ENCODE peak calls at places on chromosome 9, in four cellular contexts. U, J, E and Y are unnamed samples.

GRCh38 chr9:121651295-121652036 is at the start of gene DAB2IP:
- DNase-seq in U (no peak), J (no peak), E (no peak), Y (no peak)

GRCh38 chr9:111274737-111275136 is 55.3 kb downstream of the OR2K2 start:
- DNase-seq in U (no peak), J (no peak), E (no peak), Y (no peak)

GRCh38 chr9:130172161-130172857 is at the start of gene NCS1:
- DNase-seq in U (peak; percentile 35), J (peak; percentile 66), E (no peak), Y (peak; percentile 35)

GRCh38 chr9:114303571-114303970 is 19.3 kb upstream of the ORM1 start:
- DNase-seq in U (no peak), J (no peak), E (no peak), Y (no peak)

GRCh38 chr9:120522032-120522431 is 57.9 kb downstream of the CDK5RAP2 start:
- DNase-seq in U (no peak), J (no peak), E (no peak), Y (no peak)

GRCh38 chr9:27539479-27540441 is 10.1 kb upstream of the MOB3B start:
- DNase-seq in U (no peak), J (peak; percentile 68), E (no peak), Y (no peak)

GRCh38 chr9:34279431-34279830 is 49.6 kb downstream of the KIF24 start:
- DNase-seq in U (no peak), J (no peak), E (no peak), Y (no peak)

GRCh38 chr9:133813749-133814585 is 75.8 kb upstream of the SARDH start:
- DNase-seq in U (no peak), J (peak; percentile 74), E (no peak), Y (no peak)

GRCh38 chr9:81980568-81980967 is 8.0 kb upstream of the SPATA31D1 start:
- DNase-seq in U (no peak), J (no peak), E (no peak), Y (no peak)